ENCODE peak calls at places on chromosome 14, in six cellular contexts. One of them, this sample, is unnamed.

GRCh38 chr14:31036552-31036951 is 10.4 kb upstream of the STRN3 start:
- DNase-seq in neuronal stem cell: no peak
- DNase-seq in IMR-90: no peak
- DNase-seq in H1: no peak
- DNase-seq in H9: no peak
- DNase-seq in trophoblast cell: no peak
- DNase-seq in this sample: no peak

GRCh38 chr14:64823305-64823985 is 56.3 kb downstream of the SPTB start:
- DNase-seq in neuronal stem cell: peak; percentile 55
- DNase-seq in IMR-90: peak; percentile 69
- DNase-seq in H1: peak; percentile 41
- DNase-seq in H9: peak; percentile 86
- DNase-seq in trophoblast cell: peak; percentile 38
- DNase-seq in this sample: peak; percentile 66

GRCh38 chr14:94494085-94494484 is 15.2 kb downstream of the SERPINA12 start:
- DNase-seq in neuronal stem cell: no peak
- DNase-seq in IMR-90: no peak
- DNase-seq in H1: no peak
- DNase-seq in H9: no peak
- DNase-seq in trophoblast cell: no peak
- DNase-seq in this sample: no peak

GRCh38 chr14:47227051-47227600 is 448.3 kb downstream of the MDGA2 start:
- DNase-seq in neuronal stem cell: no peak
- DNase-seq in IMR-90: no peak
- DNase-seq in H1: no peak
- DNase-seq in H9: no peak
- DNase-seq in trophoblast cell: no peak
- DNase-seq in this sample: peak; percentile 86

GRCh38 chr14:23154876-23155587 is 28.4 kb downstream of the SLC7A8 start:
- DNase-seq in neuronal stem cell: no peak
- DNase-seq in IMR-90: peak; percentile 89
- DNase-seq in H1: no peak
- DNase-seq in H9: peak; percentile 80
- DNase-seq in trophoblast cell: no peak
- DNase-seq in this sample: peak; percentile 89

GRCh38 chr14:68396411-68396930 is 396.4 kb downstream of the ZFP36L1 start:
- DNase-seq in neuronal stem cell: no peak
- DNase-seq in IMR-90: no peak
- DNase-seq in H1: no peak
- DNase-seq in H9: no peak
- DNase-seq in trophoblast cell: no peak
- DNase-seq in this sample: no peak

GRCh38 chr14:65103150-65103760 is 938 bp upstream of the MAX start:
- DNase-seq in neuronal stem cell: no peak
- DNase-seq in IMR-90: peak; percentile 27
- DNase-seq in H1: no peak
- DNase-seq in H9: no peak
- DNase-seq in trophoblast cell: no peak
- DNase-seq in this sample: peak; percentile 25

GRCh38 chr14:20802341-20803084 is at the start of gene RNASE1:
- DNase-seq in neuronal stem cell: no peak
- DNase-seq in IMR-90: no peak
- DNase-seq in H1: no peak
- DNase-seq in H9: no peak
- DNase-seq in trophoblast cell: no peak
- DNase-seq in this sample: no peak

GRCh38 chr14:29458547-29458946 is 469.1 kb downstream of the PRKD1 start:
- DNase-seq in neuronal stem cell: no peak
- DNase-seq in IMR-90: no peak
- DNase-seq in H1: no peak
- DNase-seq in H9: no peak
- DNase-seq in trophoblast cell: no peak
- DNase-seq in this sample: no peak

GRCh38 chr14:56339855-56340701 is 221.9 kb downstream of the PELI2 start:
- DNase-seq in neuronal stem cell: peak; percentile 53
- DNase-seq in IMR-90: peak; percentile 98
- DNase-seq in H1: no peak
- DNase-seq in H9: peak; percentile 60
- DNase-seq in trophoblast cell: peak; percentile 69
- DNase-seq in this sample: peak; percentile 98

GRCh38 chr14:97655169-97655948 is 858.2 kb downstream of the VRK1 start:
- DNase-seq in neuronal stem cell: no peak
- DNase-seq in IMR-90: no peak
- DNase-seq in H1: no peak
- DNase-seq in H9: no peak
- DNase-seq in trophoblast cell: peak; percentile 7
- DNase-seq in this sample: no peak

GRCh38 chr14:63478024-63478423 is 65.2 kb downstream of the PPP2R5E start:
- DNase-seq in neuronal stem cell: no peak
- DNase-seq in IMR-90: no peak
- DNase-seq in H1: no peak
- DNase-seq in H9: no peak
- DNase-seq in trophoblast cell: no peak
- DNase-seq in this sample: no peak

GRCh38 chr14:63474844-63475243 is 68.3 kb downstream of the PPP2R5E start:
- DNase-seq in neuronal stem cell: no peak
- DNase-seq in IMR-90: no peak
- DNase-seq in H1: no peak
- DNase-seq in H9: no peak
- DNase-seq in trophoblast cell: no peak
- DNase-seq in this sample: no peak

GRCh38 chr14:63473194-63473788 is 69.9 kb downstream of the PPP2R5E start:
- DNase-seq in neuronal stem cell: no peak
- DNase-seq in IMR-90: no peak
- DNase-seq in H1: no peak
- DNase-seq in H9: no peak
- DNase-seq in trophoblast cell: no peak
- DNase-seq in this sample: peak; percentile 45

GRCh38 chr14:63478437-63478852 is 64.7 kb downstream of the PPP2R5E start:
- DNase-seq in neuronal stem cell: no peak
- DNase-seq in IMR-90: no peak
- DNase-seq in H1: no peak
- DNase-seq in H9: no peak
- DNase-seq in trophoblast cell: no peak
- DNase-seq in this sample: no peak

GRCh38 chr14:63475761-63476160 is 67.4 kb downstream of the PPP2R5E start:
- DNase-seq in neuronal stem cell: no peak
- DNase-seq in IMR-90: no peak
- DNase-seq in H1: no peak
- DNase-seq in H9: no peak
- DNase-seq in trophoblast cell: no peak
- DNase-seq in this sample: no peak
- H3K14ac ChIP-seq in neuronal stem cell: no peak overlapping the region
- H3K14ac ChIP-seq in IMR-90: no peak overlapping the region
- H3K14ac ChIP-seq in H1: no peak overlapping the region
- H3K14ac ChIP-seq in H9: no peak overlapping the region
- H3K14ac ChIP-seq in trophoblast cell: no peak overlapping the region
- H3K14ac ChIP-seq in this sample: no peak overlapping the region

GRCh38 chr14:60091550-60092511 is at the start of gene PCNX4:
- DNase-seq in neuronal stem cell: peak; percentile 96
- DNase-seq in IMR-90: peak; percentile 98
- DNase-seq in H1: peak; percentile 93
- DNase-seq in H9: peak; percentile 95
- DNase-seq in trophoblast cell: peak; percentile 98
- DNase-seq in this sample: peak; percentile 99
- H3K18ac ChIP-seq in neuronal stem cell: peak within 1 kb of the TSS; percentile 100
- H3K18ac ChIP-seq in IMR-90: peak within 1 kb of the TSS; percentile 94
- H3K18ac ChIP-seq in H1: peak within 1 kb of the TSS; percentile 92
- H3K18ac ChIP-seq in H9: peak within 1 kb of the TSS; percentile 79
- H3K18ac ChIP-seq in trophoblast cell: peak within 1 kb of the TSS; percentile 90
- H3K18ac ChIP-seq in this sample: peak within 1 kb of the TSS; percentile 96

DNA sequence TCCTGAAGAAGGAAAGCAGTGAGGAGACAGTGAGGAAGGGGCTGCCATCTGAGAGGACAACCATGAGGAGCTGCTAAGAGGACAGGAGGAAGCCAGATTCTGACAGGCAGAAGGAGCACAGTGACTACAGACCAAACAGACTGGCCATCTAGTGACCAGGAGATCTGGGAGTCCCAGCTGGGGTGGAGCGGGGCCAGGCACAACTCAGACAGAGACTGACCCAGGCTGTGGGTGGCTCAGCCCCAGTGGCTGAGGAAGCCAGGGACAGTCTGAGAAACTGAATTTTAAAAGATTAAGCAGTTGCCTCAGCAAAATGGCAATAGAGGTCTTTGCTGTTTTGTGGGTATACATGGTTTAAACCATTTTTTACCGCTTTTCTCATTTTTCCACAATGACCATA is 28.9 kb downstream of the LRRC74A start:
- DNase-seq in neuronal stem cell: no peak
- DNase-seq in IMR-90: no peak
- DNase-seq in H1: no peak
- DNase-seq in H9: no peak
- DNase-seq in trophoblast cell: no peak
- DNase-seq in this sample: no peak
- H3K4me1 ChIP-seq in neuronal stem cell: peaks cover 5% of the 10 kb centered on the region
- H3K4me1 ChIP-seq in IMR-90: no peaks in the 10 kb centered on the region
- H3K4me1 ChIP-seq in H1: no peaks in the 10 kb centered on the region
- H3K4me1 ChIP-seq in H9: no peaks in the 10 kb centered on the region
- H3K4me1 ChIP-seq in trophoblast cell: no peaks in the 10 kb centered on the region
- H3K4me1 ChIP-seq in this sample: no peaks in the 10 kb centered on the region

GRCh38 chr14:104771918-104772706 is 19.2 kb downstream of the SIVA1 start:
- DNase-seq in neuronal stem cell: no peak
- DNase-seq in IMR-90: no peak
- DNase-seq in H1: no peak
- DNase-seq in H9: no peak
- DNase-seq in trophoblast cell: no peak
- DNase-seq in this sample: no peak

GRCh38 chr14:104775073-104775489 is 20.5 kb downstream of the AKT1 start:
- DNase-seq in neuronal stem cell: no peak
- DNase-seq in IMR-90: no peak
- DNase-seq in H1: no peak
- DNase-seq in H9: no peak
- DNase-seq in trophoblast cell: no peak
- DNase-seq in this sample: no peak

GRCh38 chr14:104772707-104773504 is 20.0 kb downstream of the SIVA1 start:
- DNase-seq in neuronal stem cell: no peak
- DNase-seq in IMR-90: no peak
- DNase-seq in H1: no peak
- DNase-seq in H9: no peak
- DNase-seq in trophoblast cell: no peak
- DNase-seq in this sample: no peak

GRCh38 chr14:104774453-104775072 is 21.0 kb downstream of the AKT1 start:
- DNase-seq in neuronal stem cell: no peak
- DNase-seq in IMR-90: no peak
- DNase-seq in H1: no peak
- DNase-seq in H9: no peak
- DNase-seq in trophoblast cell: peak; percentile 46
- DNase-seq in this sample: no peak

GRCh38 chr14:104773505-104774452 is 20.8 kb downstream of the SIVA1 start:
- DNase-seq in neuronal stem cell: no peak
- DNase-seq in IMR-90: no peak
- DNase-seq in H1: no peak
- DNase-seq in H9: no peak
- DNase-seq in trophoblast cell: no peak
- DNase-seq in this sample: no peak
- H3K14ac ChIP-seq in neuronal stem cell: no peak overlapping the region
- H3K14ac ChIP-seq in IMR-90: no peak overlapping the region
- H3K14ac ChIP-seq in H1: no peak overlapping the region
- H3K14ac ChIP-seq in H9: no peak overlapping the region
- H3K14ac ChIP-seq in trophoblast cell: no peak overlapping the region
- H3K14ac ChIP-seq in this sample: no peak overlapping the region

This sample was measured in mesenchymal stem cell.